ENCODE peak calls at places on chromosome 2, in six cellular contexts. J is activated CD4-positive, alpha-beta T cell treated with anti-CD3 and anti-CD28 coated beads, Interleukin-2, amount 50 U/mL, for 24 hours; Q is midbrain; G is NCI-H1105; K is activated T-cell treated with anti-CD3 and anti-CD28 coated beads for 1 hour; H is stomach. X is an unnamed sample.

GRCh38 chr2:7672027-7672684 is 754.9 kb downstream of the RNF144A start:
- DNase-seq in J (no peak), Q (no peak), H (peak), K (peak), G (no peak), X (peak)

GRCh38 chr2:71843391-71843850 is 304.2 kb downstream of the CYP26B1 start:
- DNase-seq in K (no peak), Q (no peak), G (no peak), H (no peak), J (no peak), X (no peak)

GRCh38 chr2:240605867-240606743 is 19.2 kb upstream of the GPR35 start:
- DNase-seq in Q (no peak), J (no peak), G (no peak), H (no peak), K (no peak), X (no peak)

GRCh38 chr2:42449163-42450087 is 44.4 kb downstream of the KCNG3 start:
- DNase-seq in Q (no peak), G (no peak), K (no peak), H (no peak), J (no peak), X (no peak)

GRCh38 chr2:26685943-26686839 is 6.3 kb upstream of the KCNK3 start:
- DNase-seq in G (peak), Q (no peak), J (no peak), H (no peak), K (no peak), X (no peak)

GRCh38 chr2:219433666-219434467 is 776 bp upstream of the SPEG start:
- DNase-seq in K (no peak), Q (no peak), G (no peak), J (no peak), H (no peak), X (no peak)

GRCh38 chr2:122706757-122707223 is 951.3 kb downstream of the TSN start:
- DNase-seq in K (no peak), Q (no peak), G (no peak), J (no peak), H (no peak), X (no peak)

GRCh38 chr2:190649035-190649797 is at the start of gene NAB1:
- DNase-seq in Q (peak), K (peak), H (peak), J (peak), G (peak), X (peak)

GRCh38 chr2:203360833-203361430 is 32.7 kb downstream of the ABI2 start:
- DNase-seq in K (no peak), H (no peak), G (no peak), Q (no peak), J (no peak), X (no peak)

GRCh38 chr2:189498205-189498604 is 56.9 kb downstream of the WDR75 start:
- DNase-seq in H (no peak), K (no peak), Q (no peak), J (no peak), G (no peak), X (no peak)

GRCh38 chr2:215841175-215841816 is 172.1 kb downstream of the MREG start:
- DNase-seq in J (no peak), H (no peak), G (no peak), Q (no peak), K (no peak), X (no peak)

GRCh38 chr2:24021122-24021998 is 11.5 kb downstream of the MFSD2B start:
- DNase-seq in J (no peak), H (peak), G (no peak), K (no peak), Q (no peak), X (no peak)

GRCh38 chr2:102080451-102081054 is 62.0 kb upstream of the IL1R1 start:
- DNase-seq in H (no peak), K (no peak), G (no peak), J (no peak), Q (no peak), X (no peak)

GRCh38 chr2:196696423-196697073 is 57.0 kb downstream of the CCDC150 start:
- DNase-seq in H (no peak), G (no peak), J (no peak), Q (no peak), K (no peak), X (no peak)

GRCh38 chr2:162768646-162769045 is 69.9 kb downstream of the KCNH7 start:
- DNase-seq in Q (peak), J (no peak), G (peak), H (no peak), K (no peak), X (no peak)

GRCh38 chr2:191724015-191724414 is 46.1 kb downstream of the NABP1 start:
- DNase-seq in Q (no peak), J (no peak), K (no peak), G (no peak), H (no peak), X (no peak)

X was measured in T-helper 17 cell.